ENCODE peak calls at places on chromosomes 3 and 15, in four cellular contexts. M, G, U and J are unnamed samples.

GRCh38 chr3:158167737-158168469 is 58.0 kb downstream of the RSRC1 start:
- DNase-seq in M (no peak), G (no peak), U (no peak), J (no peak)

GRCh38 chr3:3800685-3801509 is 1.7 kb downstream of the LRRN1 start:
- DNase-seq in U (peak; percentile 47), G (peak; percentile 43), M (peak; percentile 62), J (peak; percentile 21)

GRCh38 chr3:14836049-14836468 is 17.3 kb downstream of the FGD5 start:
- DNase-seq in M (no peak), G (no peak), U (no peak), J (no peak)

GRCh38 chr15:100849021-100849831 is 30.4 kb upstream of the ALDH1A3 start:
- DNase-seq in M (no peak), G (peak; percentile 47), U (peak; percentile 26), J (peak; percentile 74)

GRCh38 chr3:1380926-1381646 is 288.3 kb downstream of the CNTN6 start:
- DNase-seq in M (no peak), U (no peak), G (no peak), J (no peak)

GRCh38 chr15:84398763-84399701 is 163.5 kb downstream of the GOLGA6L4 start:
- DNase-seq in G (peak; percentile 25), M (peak; percentile 48), U (no peak), J (no peak)

GRCh38 chr3:127637546-127637945 is 8.6 kb downstream of the PODXL2 start:
- DNase-seq in M (no peak), U (no peak), G (no peak), J (no peak)

GRCh38 chr15:40038267-40038653 is 721 bp downstream of the SRP14 start:
- DNase-seq in M (no peak), G (no peak), U (peak; percentile 33), J (no peak)

GRCh38 chr3:134197681-134198261 is 52.9 kb downstream of the RYK start:
- DNase-seq in U (peak; percentile 54), M (no peak), G (no peak), J (no peak)

GRCh38 chr3:66401578-66402382 is 99.0 kb downstream of the LRIG1 start:
- DNase-seq in U (no peak), M (no peak), G (no peak), J (no peak)

GRCh38 chr3:25281041-25281842 is 146.8 kb upstream of the RARB start:
- DNase-seq in G (no peak), M (no peak), U (no peak), J (no peak)

GRCh38 chr3:128011140-128011539 is 41.1 kb upstream of the SEC61A1 start:
- DNase-seq in M (no peak), G (peak; percentile 74), U (peak; percentile 65), J (peak; percentile 36)

GRCh38 chr15:98485451-98485850 is 162.9 kb upstream of the IGF1R start:
- DNase-seq in G (no peak), M (no peak), U (no peak), J (no peak)

GRCh38 chr15:91882858-91883586 is 29.5 kb downstream of the SLCO3A1 start:
- DNase-seq in M (no peak), G (no peak), U (no peak), J (no peak)

GRCh38 chr15:79977431-79977940 is 6.5 kb upstream of the BCL2A1 start:
- DNase-seq in U (no peak), M (no peak), G (peak; percentile 43), J (no peak)

GRCh38 chr3:66398228-66399025 is 102.4 kb downstream of the LRIG1 start:
- DNase-seq in M (no peak), G (no peak), U (no peak), J (no peak)

GRCh38 chr3:171393032-171393744 is 67.0 kb downstream of the TNIK start:
- DNase-seq in U (peak; percentile 74), G (no peak), M (no peak), J (no peak)

GRCh38 chr3:53618946-53619345 is 124.5 kb downstream of the CACNA1D start:
- DNase-seq in U (no peak), M (no peak), G (no peak), J (no peak)

GRCh38 chr3:182364323-182364722 is 429.0 kb upstream of the ATP11B start:
- DNase-seq in G (no peak), U (no peak), M (no peak), J (no peak)

GRCh38 chr15:42994546-42994945 is 74.0 kb upstream of the TTBK2 start:
- DNase-seq in U (no peak), M (no peak), G (no peak), J (no peak)

GRCh38 chr3:143699351-143699750 is 148.9 kb downstream of the SLC9A9 start:
- DNase-seq in M (no peak), U (no peak), G (no peak), J (no peak)

GRCh38 chr3:30643763-30644462 is 37.5 kb downstream of the TGFBR2 start:
- DNase-seq in U (no peak), M (no peak), G (no peak), J (no peak)

GRCh38 chr15:45185069-45185779 is 2.5 kb downstream of the SHF start:
- DNase-seq in U (no peak), G (no peak), M (no peak), J (no peak)

GRCh38 chr15:91948001-91948608 is 94.6 kb downstream of the SLCO3A1 start:
- DNase-seq in U (peak; percentile 37), M (no peak), G (peak; percentile 52), J (peak; percentile 42)

GRCh38 chr3:172402090-172402489 is 46.2 kb downstream of the GHSR start:
- DNase-seq in M (no peak), G (no peak), U (no peak), J (no peak)

GRCh38 chr3:197407526-197407925 is 109.1 kb upstream of the DLG1 start:
- DNase-seq in M (no peak), G (no peak), U (no peak), J (no peak)

GRCh38 chr15:57551717-57552677 is 39.7 kb upstream of the MYZAP start:
- DNase-seq in U (peak; percentile 72), G (no peak), M (no peak), J (no peak)

GRCh38 chr15:52132066-52132465 is 19.5 kb upstream of the BCL2L10 start:
- DNase-seq in U (no peak), M (no peak), G (no peak), J (no peak)

GRCh38 chr3:16485024-16485992 is 28.2 kb downstream of the RFTN1 start:
- DNase-seq in M (no peak), G (no peak), U (no peak), J (no peak)

GRCh38 chr15:86284630-86285029 is 205.0 kb downstream of the AGBL1 start:
- DNase-seq in U (no peak), G (no peak), M (no peak), J (no peak)

GRCh38 chr15:101578443-101578894 is 73.7 kb downstream of the TM2D3 start:
- DNase-seq in U (peak; percentile 47), G (no peak), M (peak; percentile 76), J (peak; percentile 22)

GRCh38 chr15:48965972-48966371 is 2.3 kb upstream of the SHC4 start:
- DNase-seq in M (no peak), G (no peak), U (no peak), J (no peak)

GRCh38 chr3:65604863-65605526 is 433.7 kb downstream of the MAGI1 start:
- DNase-seq in G (no peak), U (no peak), M (no peak), J (no peak)

GRCh38 chr3:31092748-31093607 is 198.5 kb upstream of the GADL1 start:
- DNase-seq in M (no peak), G (no peak), U (peak; percentile 6), J (no peak)

GRCh38 chr15:81043568-81044301 is 43.0 kb downstream of the TLNRD1 start:
- DNase-seq in U (no peak), G (no peak), M (no peak), J (no peak)

GRCh38 chr3:171950373-171950772 is 89.0 kb upstream of the FNDC3B start:
- DNase-seq in M (no peak), U (peak; percentile 23), G (no peak), J (no peak)

GRCh38 chr15:71329509-71330260 is 214.4 kb downstream of the THSD4 start:
- DNase-seq in U (peak; percentile 15), G (peak; percentile 47), M (no peak), J (no peak)

GRCh38 chr3:19256313-19256712 is 108.0 kb downstream of the KCNH8 start:
- DNase-seq in G (no peak), M (no peak), U (peak; percentile 5), J (no peak)

GRCh38 chr3:119331661-119332060 is 37.5 kb downstream of the ARHGAP31 start:
- DNase-seq in G (no peak), M (no peak), U (peak; percentile 47), J (no peak)

GRCh38 chr3:119326976-119327375 is 32.8 kb downstream of the ARHGAP31 start:
- DNase-seq in M (no peak), U (no peak), G (no peak), J (no peak)

GRCh38 chr3:119329551-119329950 is 35.4 kb downstream of the ARHGAP31 start:
- DNase-seq in G (no peak), U (no peak), M (no peak), J (no peak)

GRCh38 chr3:119330858-119331257 is 36.7 kb downstream of the ARHGAP31 start:
- DNase-seq in G (no peak), M (no peak), U (no peak), J (no peak)

DNA sequence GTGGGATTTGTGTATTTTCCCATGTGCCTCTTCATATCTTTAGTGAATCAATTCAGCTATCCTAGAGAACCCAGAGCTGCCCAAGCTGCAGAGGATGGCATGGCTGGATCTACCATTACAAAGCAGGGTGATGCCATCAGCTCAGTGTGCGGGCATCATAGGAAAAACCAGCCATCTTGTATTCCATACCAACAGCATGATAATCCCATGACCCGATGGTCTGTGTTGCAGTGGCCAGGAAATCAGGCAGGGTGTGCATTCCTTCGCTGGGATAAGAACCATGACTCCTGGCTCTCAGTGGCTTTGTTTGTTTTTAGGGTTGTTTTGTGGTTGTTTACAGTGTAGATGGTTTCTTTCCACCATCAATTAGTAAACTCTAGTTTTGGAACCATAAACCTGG is 36.0 kb downstream of the ARHGAP31 start:
- DNase-seq in U (no peak), M (no peak), G (no peak), J (no peak)
- H3K27ac ChIP-seq in U (peak overlapping the region; percentile 87), M (no peak overlapping the region), G (no peak overlapping the region), J (no peak overlapping the region)

GRCh38 chr3:183563686-183563941 is 8.1 kb upstream of the KLHL6 start:
- DNase-seq in M (no peak), U (no peak), G (no peak), J (no peak)
- H3K4me3 ChIP-seq in M (no peak overlapping the region), U (no peak overlapping the region), G (no peak overlapping the region), J (no peak overlapping the region)

GRCh38 chr3:50334339-50335075 is 6.1 kb downstream of the RASSF1 start:
- DNase-seq in U (no peak), G (no peak), M (no peak), J (peak; percentile 77)
- H3K4me1 ChIP-seq in U (peaks cover 11% of the 10 kb centered on the region), G (peaks cover 23% of the 10 kb centered on the region), M (no peaks in the 10 kb centered on the region), J (peaks cover 34% of the 10 kb centered on the region)

GRCh38 chr3:44761347-44762169 is at the start of the genes KIAA1143 and KIF15:
- DNase-seq in U (peak; percentile 98), M (peak; percentile 96), G (peak; percentile 97), J (peak; percentile 94)
- H3K27ac ChIP-seq in U (peak within 1 kb of the TSS; percentile 84), M (peak within 1 kb of the TSS; percentile 36), G (peak within 1 kb of the TSS; percentile 65), J (peak within 1 kb of the TSS; percentile 63)

DNA sequence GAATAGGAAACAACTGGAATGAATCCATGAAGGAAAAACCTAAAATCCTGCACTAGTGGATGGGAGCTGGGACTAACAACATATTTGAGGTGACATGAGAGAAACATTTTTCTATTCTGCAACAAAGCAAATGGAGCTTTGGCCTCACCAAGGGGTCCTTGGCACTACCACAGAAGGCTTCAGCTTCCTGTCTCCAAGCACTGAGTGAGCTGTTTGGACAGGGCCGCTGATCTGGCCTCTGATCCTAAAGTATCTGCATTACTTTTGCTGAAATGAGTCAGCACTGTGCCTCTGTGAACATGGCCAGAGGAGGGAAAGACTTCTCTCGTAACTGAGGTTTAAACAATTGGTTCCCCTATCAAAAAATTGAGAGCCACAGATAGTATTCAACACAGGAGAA is 9.0 kb downstream of the ARPP21 start:
- DNase-seq in M (no peak), G (no peak), U (no peak), J (no peak)
- H3K4me3 ChIP-seq in M (no peak overlapping the region), G (no peak overlapping the region), U (no peak overlapping the region), J (no peak overlapping the region)